ENCODE peak calls at places on chromosome 7, in four cellular contexts. F is IMR-90, A is lung, G is cardiac muscle cell. H is an unnamed sample. For H3K9me3, the result is how much of the 10 kb centered on the place peaks cover.

GRCh38 chr7:767941-768729 is 41.1 kb upstream of the PRKAR1B start:
- DNase-seq in F (peak), A (no peak), G (no peak), H (no peak)

GRCh38 chr7:31651234-31651633 is 35.8 kb upstream of the PPP1R17 start:
- DNase-seq in F (no peak), A (no peak), G (no peak), H (no peak)

GRCh38 chr7:129664029-129665012 is 52.8 kb downstream of the NRF1 start:
- DNase-seq in F (peak), A (no peak), G (peak), H (peak)

GRCh38 chr7:25894002-25894901 is 257.7 kb upstream of the NFE2L3 start:
- DNase-seq in F (no peak), A (peak), G (peak), H (no peak)

GRCh38 chr7:17487343-17487742 is 188.9 kb downstream of the AHR start:
- DNase-seq in F (no peak), A (no peak), G (no peak), H (no peak)

GRCh38 chr7:30950197-30950596 is 13.6 kb upstream of the GHRHR start:
- DNase-seq in F (no peak), A (no peak), G (no peak), H (no peak)

GRCh38 chr7:151283302-151283701 is 34.8 kb upstream of the SMARCD3 start:
- DNase-seq in F (no peak), A (no peak), G (no peak), H (no peak)

GRCh38 chr7:18626717-18627116 is 131.2 kb downstream of the HDAC9 start:
- DNase-seq in F (no peak), A (no peak), G (peak), H (no peak)

GRCh38 chr7:127922661-127923060 is 108.6 kb downstream of the LRRC4 start:
- DNase-seq in F (peak), A (no peak), G (no peak), H (no peak)

GRCh38 chr7:21063106-21063505 is 276.4 kb upstream of the SP8 start:
- DNase-seq in F (no peak), A (no peak), G (no peak), H (no peak)

GRCh38 chr7:149733554-149734513 is 39.6 kb downstream of the ZNF467 start:
- DNase-seq in F (no peak), A (no peak), G (no peak), H (no peak)

GRCh38 chr7:117184367-117184766 is 138.5 kb downstream of the WNT2 start:
- DNase-seq in F (no peak), A (no peak), G (no peak), H (no peak)

GRCh38 chr7:74438327-74438726 is 15.4 kb upstream of the GTF2IRD1 start:
- DNase-seq in F (no peak), A (no peak), G (no peak), H (no peak)

GRCh38 chr7:132191418-132191817 is 384.9 kb downstream of the PLXNA4 start:
- DNase-seq in F (no peak), A (no peak), G (peak), H (no peak)

GRCh38 chr7:2024227-2024918 is 208.4 kb downstream of the MAD1L1 start:
- DNase-seq in F (no peak), A (no peak), G (no peak), H (no peak)

GRCh38 chr7:133436014-133436428 is 183.1 kb downstream of the EXOC4 start:
- DNase-seq in F (peak), A (no peak), G (peak), H (peak)

GRCh38 chr7:38411404-38411803 is 138.0 kb upstream of the TARP start:
- DNase-seq in F (peak), A (no peak), G (peak), H (no peak)

GRCh38 chr7:100053201-100053600 is 3.6 kb downstream of the ZSCAN21 start:
- DNase-seq in F (peak), A (peak), G (peak), H (peak)

GRCh38 chr7:29851487-29851886 is 45.2 kb downstream of the WIPF3 start:
- DNase-seq in F (no peak), A (no peak), G (no peak), H (no peak)

GRCh38 chr7:117448655-117449054 is 21.4 kb upstream of the ASZ1 start:
- DNase-seq in F (peak), A (no peak), G (no peak), H (no peak)

GRCh38 chr7:100358027-100358856 is at the start of gene PILRB:
- DNase-seq in F (no peak), A (no peak), G (no peak), H (no peak)

GRCh38 chr7:48090095-48090805 is 1.2 kb downstream of the UPP1 start:
- DNase-seq in F (peak), A (no peak), G (peak), H (no peak)

GRCh38 chr7:102912742-102913141 is at the start of gene LRRC17:
- DNase-seq in F (peak), A (no peak), G (peak), H (peak)

GRCh38 chr7:54995166-54995565 is 23.7 kb upstream of the EGFR start:
- DNase-seq in F (no peak), A (no peak), G (no peak), H (no peak)

GRCh38 chr7:151014950-151015349 is 9.3 kb downstream of the ATG9B start:
- DNase-seq in F (no peak), A (no peak), G (no peak), H (no peak)

GRCh38 chr7:138354066-138354465 is 106.0 kb upstream of the TRIM24 start:
- DNase-seq in F (no peak), A (no peak), G (no peak), H (no peak)

GRCh38 chr7:48046458-48046857 is 11.1 kb downstream of the C7orf57 start:
- DNase-seq in F (no peak), A (no peak), G (no peak), H (no peak)

GRCh38 chr7:29563590-29564454 is at the start of gene PRR15:
- DNase-seq in F (no peak), A (peak), G (peak), H (no peak)

GRCh38 chr7:5382281-5383041 is 41.2 kb downstream of the TNRC18 start:
- DNase-seq in F (peak), A (no peak), G (peak), H (no peak)

GRCh38 chr7:35831208-35831607 is 30.4 kb downstream of the SEPTIN7 start:
- DNase-seq in F (peak), A (no peak), G (peak), H (peak)

GRCh38 chr7:2350055-2350454 is 4.6 kb upstream of the EIF3B start:
- DNase-seq in F (no peak), A (no peak), G (no peak), H (no peak)

DNA sequence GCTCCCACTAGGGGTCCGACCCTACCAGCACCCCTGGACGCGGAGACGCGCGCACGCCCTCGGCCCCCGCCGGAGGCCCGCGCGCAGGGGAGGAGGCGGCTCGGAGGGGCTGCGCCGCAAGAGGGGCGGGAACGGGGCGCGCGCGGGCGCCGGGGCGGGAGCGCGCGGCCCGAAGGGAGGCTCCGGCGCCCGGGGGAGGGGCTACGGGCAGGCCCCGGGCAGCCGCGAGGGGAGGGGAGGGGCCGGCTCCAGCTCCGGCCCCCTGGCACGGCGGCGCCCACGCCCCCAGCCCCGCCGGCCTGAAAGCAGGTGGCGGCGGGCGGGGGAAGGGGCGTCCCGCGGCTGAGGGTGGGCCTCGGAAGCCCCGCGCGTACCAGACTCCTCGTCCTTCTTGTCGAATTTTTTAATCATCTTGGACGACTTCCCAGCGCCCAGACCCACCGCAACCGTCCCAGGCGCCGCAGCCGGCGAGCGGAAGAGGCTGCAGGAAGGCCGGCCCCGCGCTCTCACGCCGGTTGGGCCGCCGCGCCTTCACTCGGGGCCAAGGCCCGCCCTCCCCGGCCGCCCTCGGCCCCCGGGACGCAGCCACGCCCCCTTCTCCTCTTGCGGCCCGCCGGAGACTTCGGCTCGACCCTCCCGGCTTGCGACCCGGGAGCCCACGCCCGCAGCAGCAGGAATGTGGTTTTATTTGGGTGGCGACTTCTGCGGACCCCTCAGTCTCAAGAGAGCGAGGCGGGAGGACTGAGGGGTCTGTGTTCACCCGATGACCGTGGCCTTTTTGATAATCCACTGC is at the start of gene COPG2:
- DNase-seq in F (peak), A (peak), G (peak), H (peak)
- H3K9me3 ChIP-seq in F (under half), A (under half), G (under half), H (under half)

GRCh38 chr7:158241919-158242318 is 345.7 kb downstream of the PTPRN2 start:
- DNase-seq in F (no peak), A (no peak), G (no peak), H (no peak)

GRCh38 chr7:158246272-158246959 is 341.2 kb downstream of the PTPRN2 start:
- DNase-seq in F (no peak), A (no peak), G (no peak), H (no peak)

GRCh38 chr7:158244873-158245723 is 342.5 kb downstream of the PTPRN2 start:
- DNase-seq in F (no peak), A (no peak), G (no peak), H (no peak)

GRCh38 chr7:158245724-158246041 is 341.9 kb downstream of the PTPRN2 start:
- DNase-seq in F (no peak), A (no peak), G (no peak), H (no peak)

GRCh38 chr7:158244430-158244829 is 343.2 kb downstream of the PTPRN2 start:
- DNase-seq in F (no peak), A (no peak), G (no peak), H (no peak)
- H3K9me3 ChIP-seq in F (under half), A (under half), G (under half), H (half or more)

GRCh38 chr7:91128574-91129348 is 135.5 kb upstream of the FZD1 start:
- DNase-seq in F (peak), A (no peak), G (peak), H (no peak)
- H3K9me3 ChIP-seq in F (under half), A (under half), G (under half), H (under half)

DNA sequence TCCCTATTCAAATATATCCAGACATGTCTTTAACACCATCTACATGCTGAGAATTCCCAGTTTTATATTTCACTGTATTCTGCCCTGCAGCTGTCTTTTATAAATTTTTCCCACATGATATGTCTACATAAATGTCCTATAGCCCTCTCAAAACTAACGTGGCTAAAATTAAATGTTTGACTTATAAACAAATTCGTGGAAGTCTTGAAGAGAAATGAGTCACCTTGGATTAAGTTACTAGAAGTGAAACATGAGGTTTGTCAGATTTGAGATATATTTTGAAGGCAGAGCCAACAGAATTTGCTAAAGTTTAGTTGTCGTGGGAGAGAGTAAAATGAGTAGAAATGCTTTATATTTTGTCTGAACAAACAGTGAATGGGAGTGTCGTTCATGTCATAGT is 386.9 kb upstream of the CNTNAP2 start:
- DNase-seq in F (no peak), A (no peak), G (no peak), H (no peak)
- H3K9me3 ChIP-seq in F (under half), A (under half), G (under half), H (under half)

GRCh38 chr7:158138329-158138597 is 449.4 kb downstream of the PTPRN2 start:
- DNase-seq in F (no peak), A (no peak), G (no peak), H (no peak)
- H3K9me3 ChIP-seq in F (half or more), A (under half), G (under half), H (half or more)

GRCh38 chr7:63867127-63867526 is 131.5 kb upstream of the ZNF722 start:
- DNase-seq in F (no peak), A (no peak), G (no peak), H (no peak)
- H3K9me3 ChIP-seq in F (under half), A (under half), G (under half), H (under half)

GRCh38 chr7:101605611-101606010 is 23.5 kb downstream of the MYL10 start:
- DNase-seq in F (no peak), A (no peak), G (no peak), H (no peak)
- H3K9me3 ChIP-seq in F (under half), A (under half), G (under half), H (under half)

H was measured in AG04450.